ENCODE peak calls at places on chromosomes 13 and 19, in ten cellular contexts. One of them, this sample, is unnamed.

GRCh38 chr19:50331187-50332013 is 2.2 kb upstream of the KCNC3 start:
- DNase-seq in fibroblast of villous mesenchyme: no peak
- DNase-seq in cardiac muscle cell: no peak
- DNase-seq in neural progenitor cell: peak; percentile 64
- DNase-seq in DMS153: no peak
- DNase-seq in T follicular helper cell: no peak
- DNase-seq in NCI-H2171: no peak
- DNase-seq in C1 segment of cervical spinal cord: no peak
- DNase-seq in GM04503: no peak
- DNase-seq in stimulated activated CD8-positive, alpha-beta memory T cell treated with anti-CD3 and anti-CD28 coated beads, Interleukin-2, amount 100 ng/mL, for 1 hour: no peak
- DNase-seq in this sample: no peak

GRCh38 chr13:41465215-41465907 is 8.0 kb downstream of the RGCC start:
- DNase-seq in fibroblast of villous mesenchyme: peak; percentile 65
- DNase-seq in cardiac muscle cell: no peak
- DNase-seq in neural progenitor cell: no peak
- DNase-seq in DMS153: no peak
- DNase-seq in T follicular helper cell: peak; percentile 83
- DNase-seq in NCI-H2171: no peak
- DNase-seq in C1 segment of cervical spinal cord: peak; percentile 73
- DNase-seq in GM04503: no peak
- DNase-seq in stimulated activated CD8-positive, alpha-beta memory T cell treated with anti-CD3 and anti-CD28 coated beads, Interleukin-2, amount 100 ng/mL, for 1 hour: peak; percentile 71
- DNase-seq in this sample: no peak

GRCh38 chr19:3433313-3433712 is 47.0 kb downstream of the SMIM24 start:
- DNase-seq in fibroblast of villous mesenchyme: no peak
- DNase-seq in cardiac muscle cell: no peak
- DNase-seq in neural progenitor cell: peak; percentile 40
- DNase-seq in DMS153: no peak
- DNase-seq in T follicular helper cell: no peak
- DNase-seq in NCI-H2171: no peak
- DNase-seq in C1 segment of cervical spinal cord: no peak
- DNase-seq in GM04503: no peak
- DNase-seq in stimulated activated CD8-positive, alpha-beta memory T cell treated with anti-CD3 and anti-CD28 coated beads, Interleukin-2, amount 100 ng/mL, for 1 hour: no peak
- DNase-seq in this sample: no peak

GRCh38 chr13:108932206-108932605 is 302.8 kb downstream of the MYO16 start:
- DNase-seq in fibroblast of villous mesenchyme: peak; percentile 12
- DNase-seq in cardiac muscle cell: no peak
- DNase-seq in neural progenitor cell: no peak
- DNase-seq in DMS153: no peak
- DNase-seq in T follicular helper cell: no peak
- DNase-seq in NCI-H2171: no peak
- DNase-seq in C1 segment of cervical spinal cord: no peak
- DNase-seq in GM04503: no peak
- DNase-seq in stimulated activated CD8-positive, alpha-beta memory T cell treated with anti-CD3 and anti-CD28 coated beads, Interleukin-2, amount 100 ng/mL, for 1 hour: no peak
- DNase-seq in this sample: no peak

GRCh38 chr13:48994731-48995130 is 19.0 kb downstream of the FNDC3A start:
- DNase-seq in fibroblast of villous mesenchyme: peak; percentile 45
- DNase-seq in cardiac muscle cell: no peak
- DNase-seq in neural progenitor cell: no peak
- DNase-seq in DMS153: no peak
- DNase-seq in T follicular helper cell: no peak
- DNase-seq in NCI-H2171: no peak
- DNase-seq in C1 segment of cervical spinal cord: no peak
- DNase-seq in GM04503: peak; percentile 6
- DNase-seq in stimulated activated CD8-positive, alpha-beta memory T cell treated with anti-CD3 and anti-CD28 coated beads, Interleukin-2, amount 100 ng/mL, for 1 hour: no peak
- DNase-seq in this sample: no peak

GRCh38 chr19:54418030-54418929 is 3.0 kb downstream of the TTYH1 start:
- DNase-seq in fibroblast of villous mesenchyme: peak; percentile 23
- DNase-seq in cardiac muscle cell: no peak
- DNase-seq in neural progenitor cell: peak; percentile 45
- DNase-seq in DMS153: no peak
- DNase-seq in T follicular helper cell: no peak
- DNase-seq in NCI-H2171: no peak
- DNase-seq in C1 segment of cervical spinal cord: peak; percentile 46
- DNase-seq in GM04503: peak; percentile 11
- DNase-seq in stimulated activated CD8-positive, alpha-beta memory T cell treated with anti-CD3 and anti-CD28 coated beads, Interleukin-2, amount 100 ng/mL, for 1 hour: no peak
- DNase-seq in this sample: no peak

GRCh38 chr13:45219938-45220375 is 19.1 kb upstream of the KCTD4 start:
- DNase-seq in fibroblast of villous mesenchyme: peak; percentile 56
- DNase-seq in cardiac muscle cell: no peak
- DNase-seq in neural progenitor cell: no peak
- DNase-seq in DMS153: peak; percentile 69
- DNase-seq in T follicular helper cell: no peak
- DNase-seq in NCI-H2171: no peak
- DNase-seq in C1 segment of cervical spinal cord: no peak
- DNase-seq in GM04503: peak; percentile 69
- DNase-seq in stimulated activated CD8-positive, alpha-beta memory T cell treated with anti-CD3 and anti-CD28 coated beads, Interleukin-2, amount 100 ng/mL, for 1 hour: no peak
- DNase-seq in this sample: no peak

GRCh38 chr13:20561731-20562130 is 5.2 kb upstream of the IFT88 start:
- DNase-seq in fibroblast of villous mesenchyme: no peak
- DNase-seq in cardiac muscle cell: no peak
- DNase-seq in neural progenitor cell: no peak
- DNase-seq in DMS153: no peak
- DNase-seq in T follicular helper cell: no peak
- DNase-seq in NCI-H2171: no peak
- DNase-seq in C1 segment of cervical spinal cord: no peak
- DNase-seq in GM04503: no peak
- DNase-seq in stimulated activated CD8-positive, alpha-beta memory T cell treated with anti-CD3 and anti-CD28 coated beads, Interleukin-2, amount 100 ng/mL, for 1 hour: no peak
- DNase-seq in this sample: no peak

GRCh38 chr13:23321534-23322241 is 111.8 kb downstream of the SACS start:
- DNase-seq in fibroblast of villous mesenchyme: peak; percentile 91
- DNase-seq in cardiac muscle cell: no peak
- DNase-seq in neural progenitor cell: no peak
- DNase-seq in DMS153: no peak
- DNase-seq in T follicular helper cell: no peak
- DNase-seq in NCI-H2171: no peak
- DNase-seq in C1 segment of cervical spinal cord: peak; percentile 8
- DNase-seq in GM04503: peak; percentile 75
- DNase-seq in stimulated activated CD8-positive, alpha-beta memory T cell treated with anti-CD3 and anti-CD28 coated beads, Interleukin-2, amount 100 ng/mL, for 1 hour: no peak
- DNase-seq in this sample: peak; percentile 13

GRCh38 chr19:40739030-40739839 is 11.0 kb downstream of the ACTMAP start:
- DNase-seq in fibroblast of villous mesenchyme: no peak
- DNase-seq in cardiac muscle cell: no peak
- DNase-seq in neural progenitor cell: no peak
- DNase-seq in DMS153: no peak
- DNase-seq in T follicular helper cell: no peak
- DNase-seq in NCI-H2171: no peak
- DNase-seq in C1 segment of cervical spinal cord: peak; percentile 41
- DNase-seq in GM04503: no peak
- DNase-seq in stimulated activated CD8-positive, alpha-beta memory T cell treated with anti-CD3 and anti-CD28 coated beads, Interleukin-2, amount 100 ng/mL, for 1 hour: no peak
- DNase-seq in this sample: no peak

GRCh38 chr19:11479470-11480080 is 1.3 kb downstream of the ELAVL3 start:
- DNase-seq in fibroblast of villous mesenchyme: peak; percentile 16
- DNase-seq in cardiac muscle cell: peak; percentile 70
- DNase-seq in neural progenitor cell: peak; percentile 85
- DNase-seq in DMS153: peak; percentile 86
- DNase-seq in T follicular helper cell: no peak
- DNase-seq in NCI-H2171: no peak
- DNase-seq in C1 segment of cervical spinal cord: peak; percentile 81
- DNase-seq in GM04503: no peak
- DNase-seq in stimulated activated CD8-positive, alpha-beta memory T cell treated with anti-CD3 and anti-CD28 coated beads, Interleukin-2, amount 100 ng/mL, for 1 hour: no peak
- DNase-seq in this sample: peak; percentile 95

GRCh38 chr13:51844862-51845573 is at the start of gene TMEM272:
- DNase-seq in fibroblast of villous mesenchyme: peak; percentile 28
- DNase-seq in cardiac muscle cell: peak; percentile 65
- DNase-seq in neural progenitor cell: peak; percentile 70
- DNase-seq in DMS153: peak; percentile 10
- DNase-seq in T follicular helper cell: peak; percentile 20
- DNase-seq in NCI-H2171: peak; percentile 54
- DNase-seq in C1 segment of cervical spinal cord: peak; percentile 24
- DNase-seq in GM04503: no peak
- DNase-seq in stimulated activated CD8-positive, alpha-beta memory T cell treated with anti-CD3 and anti-CD28 coated beads, Interleukin-2, amount 100 ng/mL, for 1 hour: no peak
- DNase-seq in this sample: peak; percentile 83

GRCh38 chr19:38073806-38074685 is 150.0 kb downstream of the DPF1 start:
- DNase-seq in fibroblast of villous mesenchyme: peak; percentile 62
- DNase-seq in cardiac muscle cell: peak; percentile 41
- DNase-seq in neural progenitor cell: peak; percentile 90
- DNase-seq in DMS153: no peak
- DNase-seq in T follicular helper cell: no peak
- DNase-seq in NCI-H2171: peak; percentile 95
- DNase-seq in C1 segment of cervical spinal cord: no peak
- DNase-seq in GM04503: no peak
- DNase-seq in stimulated activated CD8-positive, alpha-beta memory T cell treated with anti-CD3 and anti-CD28 coated beads, Interleukin-2, amount 100 ng/mL, for 1 hour: no peak
- DNase-seq in this sample: no peak

GRCh38 chr19:49637865-49638350 is 2.0 kb downstream of the RRAS start:
- DNase-seq in fibroblast of villous mesenchyme: peak; percentile 84
- DNase-seq in cardiac muscle cell: peak; percentile 23
- DNase-seq in neural progenitor cell: peak; percentile 64
- DNase-seq in DMS153: no peak
- DNase-seq in T follicular helper cell: no peak
- DNase-seq in NCI-H2171: no peak
- DNase-seq in C1 segment of cervical spinal cord: peak; percentile 17
- DNase-seq in GM04503: peak; percentile 47
- DNase-seq in stimulated activated CD8-positive, alpha-beta memory T cell treated with anti-CD3 and anti-CD28 coated beads, Interleukin-2, amount 100 ng/mL, for 1 hour: no peak
- DNase-seq in this sample: peak; percentile 53

GRCh38 chr13:93670858-93671257 is 444.3 kb downstream of the GPC6 start:
- DNase-seq in fibroblast of villous mesenchyme: no peak
- DNase-seq in cardiac muscle cell: no peak
- DNase-seq in neural progenitor cell: no peak
- DNase-seq in DMS153: no peak
- DNase-seq in T follicular helper cell: no peak
- DNase-seq in NCI-H2171: no peak
- DNase-seq in C1 segment of cervical spinal cord: no peak
- DNase-seq in GM04503: no peak
- DNase-seq in stimulated activated CD8-positive, alpha-beta memory T cell treated with anti-CD3 and anti-CD28 coated beads, Interleukin-2, amount 100 ng/mL, for 1 hour: no peak
- DNase-seq in this sample: no peak

GRCh38 chr19:38769635-38770211 is 3.6 kb downstream of the LGALS7 start:
- DNase-seq in fibroblast of villous mesenchyme: peak; percentile 71
- DNase-seq in cardiac muscle cell: peak; percentile 62
- DNase-seq in neural progenitor cell: peak; percentile 70
- DNase-seq in DMS153: peak; percentile 34
- DNase-seq in T follicular helper cell: peak; percentile 74
- DNase-seq in NCI-H2171: no peak
- DNase-seq in C1 segment of cervical spinal cord: peak; percentile 64
- DNase-seq in GM04503: no peak
- DNase-seq in stimulated activated CD8-positive, alpha-beta memory T cell treated with anti-CD3 and anti-CD28 coated beads, Interleukin-2, amount 100 ng/mL, for 1 hour: peak; percentile 88
- DNase-seq in this sample: peak; percentile 65

GRCh38 chr19:4120933-4121612 is 2.8 kb downstream of the MAP2K2 start:
- DNase-seq in fibroblast of villous mesenchyme: no peak
- DNase-seq in cardiac muscle cell: no peak
- DNase-seq in neural progenitor cell: no peak
- DNase-seq in DMS153: no peak
- DNase-seq in T follicular helper cell: no peak
- DNase-seq in NCI-H2171: no peak
- DNase-seq in C1 segment of cervical spinal cord: no peak
- DNase-seq in GM04503: no peak
- DNase-seq in stimulated activated CD8-positive, alpha-beta memory T cell treated with anti-CD3 and anti-CD28 coated beads, Interleukin-2, amount 100 ng/mL, for 1 hour: no peak
- DNase-seq in this sample: no peak

GRCh38 chr13:72763411-72763810 is 18.3 kb downstream of the DIS3 start:
- DNase-seq in fibroblast of villous mesenchyme: no peak
- DNase-seq in cardiac muscle cell: no peak
- DNase-seq in neural progenitor cell: no peak
- DNase-seq in DMS153: no peak
- DNase-seq in T follicular helper cell: no peak
- DNase-seq in NCI-H2171: no peak
- DNase-seq in C1 segment of cervical spinal cord: no peak
- DNase-seq in GM04503: no peak
- DNase-seq in stimulated activated CD8-positive, alpha-beta memory T cell treated with anti-CD3 and anti-CD28 coated beads, Interleukin-2, amount 100 ng/mL, for 1 hour: no peak
- DNase-seq in this sample: no peak

GRCh38 chr13:114015608-114016295 is 41.9 kb upstream of the C13orf46 start:
- DNase-seq in fibroblast of villous mesenchyme: peak; percentile 89
- DNase-seq in cardiac muscle cell: no peak
- DNase-seq in neural progenitor cell: no peak
- DNase-seq in DMS153: no peak
- DNase-seq in T follicular helper cell: no peak
- DNase-seq in NCI-H2171: no peak
- DNase-seq in C1 segment of cervical spinal cord: no peak
- DNase-seq in GM04503: no peak
- DNase-seq in stimulated activated CD8-positive, alpha-beta memory T cell treated with anti-CD3 and anti-CD28 coated beads, Interleukin-2, amount 100 ng/mL, for 1 hour: no peak
- DNase-seq in this sample: no peak

GRCh38 chr13:101309014-101309619 is 107.2 kb downstream of the NALCN start:
- DNase-seq in fibroblast of villous mesenchyme: peak; percentile 33
- DNase-seq in cardiac muscle cell: no peak
- DNase-seq in neural progenitor cell: no peak
- DNase-seq in DMS153: no peak
- DNase-seq in T follicular helper cell: no peak
- DNase-seq in NCI-H2171: no peak
- DNase-seq in C1 segment of cervical spinal cord: no peak
- DNase-seq in GM04503: peak; percentile 91
- DNase-seq in stimulated activated CD8-positive, alpha-beta memory T cell treated with anti-CD3 and anti-CD28 coated beads, Interleukin-2, amount 100 ng/mL, for 1 hour: no peak
- DNase-seq in this sample: no peak

GRCh38 chr19:19039901-19040300 is 6.5 kb downstream of the ARMC6 start:
- DNase-seq in fibroblast of villous mesenchyme: no peak
- DNase-seq in cardiac muscle cell: no peak
- DNase-seq in neural progenitor cell: no peak
- DNase-seq in DMS153: no peak
- DNase-seq in T follicular helper cell: no peak
- DNase-seq in NCI-H2171: no peak
- DNase-seq in C1 segment of cervical spinal cord: no peak
- DNase-seq in GM04503: no peak
- DNase-seq in stimulated activated CD8-positive, alpha-beta memory T cell treated with anti-CD3 and anti-CD28 coated beads, Interleukin-2, amount 100 ng/mL, for 1 hour: no peak
- DNase-seq in this sample: no peak

GRCh38 chr19:48635263-48635965 is 1.8 kb downstream of the DBP start:
- DNase-seq in fibroblast of villous mesenchyme: peak; percentile 47
- DNase-seq in cardiac muscle cell: peak; percentile 82
- DNase-seq in neural progenitor cell: peak; percentile 90
- DNase-seq in DMS153: peak; percentile 47
- DNase-seq in T follicular helper cell: peak; percentile 67
- DNase-seq in NCI-H2171: peak; percentile 69
- DNase-seq in C1 segment of cervical spinal cord: peak; percentile 78
- DNase-seq in GM04503: no peak
- DNase-seq in stimulated activated CD8-positive, alpha-beta memory T cell treated with anti-CD3 and anti-CD28 coated beads, Interleukin-2, amount 100 ng/mL, for 1 hour: peak; percentile 56
- DNase-seq in this sample: peak; percentile 79

GRCh38 chr19:17236831-17237543 is 8.7 kb downstream of the NR2F6 start:
- DNase-seq in fibroblast of villous mesenchyme: no peak
- DNase-seq in cardiac muscle cell: no peak
- DNase-seq in neural progenitor cell: no peak
- DNase-seq in DMS153: no peak
- DNase-seq in T follicular helper cell: no peak
- DNase-seq in NCI-H2171: no peak
- DNase-seq in C1 segment of cervical spinal cord: no peak
- DNase-seq in GM04503: no peak
- DNase-seq in stimulated activated CD8-positive, alpha-beta memory T cell treated with anti-CD3 and anti-CD28 coated beads, Interleukin-2, amount 100 ng/mL, for 1 hour: no peak
- DNase-seq in this sample: no peak

GRCh38 chr13:114161644-114162532 is 17.2 kb upstream of the CFAP97D2 start:
- DNase-seq in fibroblast of villous mesenchyme: peak; percentile 34
- DNase-seq in cardiac muscle cell: no peak
- DNase-seq in neural progenitor cell: no peak
- DNase-seq in DMS153: peak; percentile 40
- DNase-seq in T follicular helper cell: no peak
- DNase-seq in NCI-H2171: no peak
- DNase-seq in C1 segment of cervical spinal cord: peak; percentile 37
- DNase-seq in GM04503: no peak
- DNase-seq in stimulated activated CD8-positive, alpha-beta memory T cell treated with anti-CD3 and anti-CD28 coated beads, Interleukin-2, amount 100 ng/mL, for 1 hour: no peak
- DNase-seq in this sample: no peak

GRCh38 chr13:75364131-75364713 is 117.7 kb downstream of the TBC1D4 start:
- DNase-seq in fibroblast of villous mesenchyme: no peak
- DNase-seq in cardiac muscle cell: no peak
- DNase-seq in neural progenitor cell: no peak
- DNase-seq in DMS153: no peak
- DNase-seq in T follicular helper cell: no peak
- DNase-seq in NCI-H2171: no peak
- DNase-seq in C1 segment of cervical spinal cord: no peak
- DNase-seq in GM04503: no peak
- DNase-seq in stimulated activated CD8-positive, alpha-beta memory T cell treated with anti-CD3 and anti-CD28 coated beads, Interleukin-2, amount 100 ng/mL, for 1 hour: no peak
- DNase-seq in this sample: no peak

GRCh38 chr19:44841255-44841654 is 4.8 kb upstream of the NECTIN2 start:
- DNase-seq in fibroblast of villous mesenchyme: no peak
- DNase-seq in cardiac muscle cell: no peak
- DNase-seq in neural progenitor cell: no peak
- DNase-seq in DMS153: no peak
- DNase-seq in T follicular helper cell: no peak
- DNase-seq in NCI-H2171: no peak
- DNase-seq in C1 segment of cervical spinal cord: no peak
- DNase-seq in GM04503: no peak
- DNase-seq in stimulated activated CD8-positive, alpha-beta memory T cell treated with anti-CD3 and anti-CD28 coated beads, Interleukin-2, amount 100 ng/mL, for 1 hour: no peak
- DNase-seq in this sample: no peak

GRCh38 chr13:102394158-102395053 is 7.4 kb downstream of the FGF14 start:
- DNase-seq in fibroblast of villous mesenchyme: peak; percentile 80
- DNase-seq in cardiac muscle cell: peak; percentile 93
- DNase-seq in neural progenitor cell: peak; percentile 98
- DNase-seq in DMS153: peak; percentile 93
- DNase-seq in T follicular helper cell: peak; percentile 92
- DNase-seq in NCI-H2171: peak; percentile 93
- DNase-seq in C1 segment of cervical spinal cord: peak; percentile 87
- DNase-seq in GM04503: peak; percentile 13
- DNase-seq in stimulated activated CD8-positive, alpha-beta memory T cell treated with anti-CD3 and anti-CD28 coated beads, Interleukin-2, amount 100 ng/mL, for 1 hour: peak; percentile 92
- DNase-seq in this sample: peak; percentile 97

GRCh38 chr19:35781650-35782049 is 6.3 kb downstream of the ARHGAP33 start:
- DNase-seq in fibroblast of villous mesenchyme: no peak
- DNase-seq in cardiac muscle cell: no peak
- DNase-seq in neural progenitor cell: no peak
- DNase-seq in DMS153: no peak
- DNase-seq in T follicular helper cell: no peak
- DNase-seq in NCI-H2171: no peak
- DNase-seq in C1 segment of cervical spinal cord: no peak
- DNase-seq in GM04503: no peak
- DNase-seq in stimulated activated CD8-positive, alpha-beta memory T cell treated with anti-CD3 and anti-CD28 coated beads, Interleukin-2, amount 100 ng/mL, for 1 hour: no peak
- DNase-seq in this sample: no peak

This sample was measured in BE2C.